ENCODE peak calls at places on chromosomes 4 and X, in eight cellular contexts. S, R, T, F, E, M, N and W are unnamed samples.

GRCh38 chr4:110046588-110047049 is 133.9 kb downstream of the EGF start:
- DNase-seq in F (no peak), N (no peak), R (peak; percentile 58), T (no peak), M (peak; percentile 83), S (no peak), E (no peak), W (no peak)

GRCh38 chr4:129822708-129823504 is 727.0 kb downstream of the C4orf33 start:
- DNase-seq in M (no peak), N (no peak), F (no peak), R (peak; percentile 1), T (no peak), E (no peak), S (no peak), W (no peak)

GRCh38 chr4:182556576-182556975 is 313.4 kb downstream of the TENM3 start:
- DNase-seq in T (no peak), E (no peak), M (peak; percentile 9), R (peak; percentile 26), S (no peak), F (no peak), N (no peak), W (no peak)

GRCh38 chrX:104913348-104913747 is 307.1 kb downstream of the TEX13A start:
- DNase-seq in S (no peak), M (peak; percentile 0), N (peak; percentile 41), F (no peak), E (no peak), T (peak; percentile 48), R (peak; percentile 16), W (no peak)

GRCh38 chrX:107823456-107823855 is 2.2 kb upstream of the MID2 start:
- DNase-seq in E (no peak), M (peak; percentile 91), R (peak; percentile 75), T (no peak), N (no peak), F (no peak), S (no peak), W (no peak)

GRCh38 chrX:135520022-135520552 is 373 bp upstream of the INTS6L start:
- DNase-seq in M (peak; percentile 52), T (peak; percentile 17), F (no peak), S (no peak), E (no peak), N (no peak), R (peak; percentile 67), W (no peak)

GRCh38 chrX:42783456-42783855 is 5.5 kb upstream of the PPP1R2C start:
- DNase-seq in T (no peak), E (no peak), S (no peak), M (no peak), N (no peak), R (peak; percentile 22), F (no peak), W (no peak)

GRCh38 chr4:148857973-148858534 is 415.8 kb upstream of the NR3C2 start:
- DNase-seq in T (no peak), F (no peak), E (no peak), R (no peak), M (no peak), N (no peak), S (no peak), W (no peak)

GRCh38 chr4:3865986-3866812 is 100.0 kb downstream of the ADRA2C start:
- DNase-seq in T (no peak), E (no peak), S (no peak), F (peak; percentile 60), R (no peak), N (no peak), M (no peak), W (no peak)

GRCh38 chrX:28586891-28587635 is at the start of gene IL1RAPL1:
- DNase-seq in S (no peak), M (peak; percentile 83), F (no peak), R (peak; percentile 76), E (no peak), T (peak; percentile 9), N (no peak), W (no peak)

GRCh38 chrX:115289465-115289864 is at the start of gene LUZP4:
- DNase-seq in S (no peak), F (no peak), T (no peak), N (no peak), E (no peak), R (no peak), M (no peak), W (no peak)

GRCh38 chr4:37889849-37890500 is 909 bp upstream of the TBC1D1 start:
- DNase-seq in F (no peak), M (no peak), S (peak; percentile 61), T (no peak), E (no peak), N (peak; percentile 66), R (peak; percentile 35), W (no peak)

GRCh38 chr4:106329027-106329618 is 12.8 kb downstream of the AIMP1 start:
- DNase-seq in E (no peak), T (peak; percentile 29), S (no peak), N (peak; percentile 34), M (peak; percentile 60), F (no peak), R (peak; percentile 62), W (no peak)

GRCh38 chrX:153646620-153647373 is at the start of gene DUSP9:
- DNase-seq in M (no peak), S (peak; percentile 28), E (peak; percentile 51), T (no peak), R (peak; percentile 12), N (peak; percentile 91), F (peak; percentile 55), W (no peak)

GRCh38 chrX:29468911-29469494 is 746.4 kb upstream of the MAGEB2 start:
- DNase-seq in R (no peak), T (no peak), S (no peak), M (no peak), E (no peak), N (no peak), F (no peak), W (no peak)

GRCh38 chrX:9221714-9222113 is 187.8 kb upstream of the FAM9B start:
- DNase-seq in R (no peak), F (no peak), M (peak; percentile 50), E (no peak), T (no peak), S (no peak), N (no peak), W (no peak)

GRCh38 chr4:20760053-20760452 is 59.8 kb downstream of the PACRGL start:
- DNase-seq in E (no peak), T (no peak), M (peak; percentile 6), F (no peak), S (no peak), N (peak; percentile 2), R (no peak), W (no peak)

GRCh38 chrX:7574325-7574724 is 268.6 kb upstream of the VCX start:
- DNase-seq in N (no peak), E (no peak), T (peak; percentile 24), F (no peak), S (no peak), M (no peak), R (peak; percentile 2), W (no peak)

GRCh38 chr4:88706574-88706973 is 8.9 kb upstream of the NAP1L5 start:
- DNase-seq in N (peak; percentile 33), R (peak; percentile 51), E (no peak), F (no peak), T (no peak), S (peak; percentile 35), M (peak; percentile 82), W (no peak)
- H3K36me3 ChIP-seq in N (no peaks in the 10 kb centered on the region), R (no peaks in the 10 kb centered on the region), E (peaks cover 14% of the 10 kb centered on the region), F (peaks cover 68% of the 10 kb centered on the region), T (no peaks in the 10 kb centered on the region), S (no peaks in the 10 kb centered on the region), M (no peaks in the 10 kb centered on the region), W (peaks cover 14% of the 10 kb centered on the region)

GRCh38 chr4:5718411-5718810 is 7.4 kb downstream of the EVC start:
- DNase-seq in S (no peak), T (no peak), R (peak; percentile 21), E (no peak), F (no peak), N (no peak), M (no peak), W (no peak)
- H3K36me3 ChIP-seq in S (no peaks in the 10 kb centered on the region), T (peaks cover under 1% of the 10 kb centered on the region), R (peaks cover 16% of the 10 kb centered on the region), E (no peaks in the 10 kb centered on the region), F (no peaks in the 10 kb centered on the region), N (no peaks in the 10 kb centered on the region), M (peaks cover 6% of the 10 kb centered on the region), W (no peaks in the 10 kb centered on the region)

GRCh38 chr4:82358773-82359324 is 14.9 kb downstream of the HNRNPD start:
- DNase-seq in E (no peak), F (no peak), R (no peak), T (no peak), N (no peak), S (no peak), M (no peak), W (no peak)

GRCh38 chr4:82352825-82353370 is 20.9 kb downstream of the HNRNPD start:
- DNase-seq in T (no peak), F (no peak), R (peak; percentile 33), S (no peak), N (no peak), E (no peak), M (no peak), W (no peak)

GRCh38 chr4:82360298-82361177 is 13.3 kb downstream of the HNRNPD start:
- DNase-seq in F (no peak), R (peak; percentile 70), S (no peak), N (peak; percentile 40), E (no peak), T (peak; percentile 24), M (peak; percentile 56), W (no peak)

GRCh38 chr4:82354788-82355187 is 19.0 kb downstream of the HNRNPD start:
- DNase-seq in T (no peak), E (no peak), S (no peak), N (no peak), R (no peak), F (no peak), M (no peak), W (no peak)

DNA sequence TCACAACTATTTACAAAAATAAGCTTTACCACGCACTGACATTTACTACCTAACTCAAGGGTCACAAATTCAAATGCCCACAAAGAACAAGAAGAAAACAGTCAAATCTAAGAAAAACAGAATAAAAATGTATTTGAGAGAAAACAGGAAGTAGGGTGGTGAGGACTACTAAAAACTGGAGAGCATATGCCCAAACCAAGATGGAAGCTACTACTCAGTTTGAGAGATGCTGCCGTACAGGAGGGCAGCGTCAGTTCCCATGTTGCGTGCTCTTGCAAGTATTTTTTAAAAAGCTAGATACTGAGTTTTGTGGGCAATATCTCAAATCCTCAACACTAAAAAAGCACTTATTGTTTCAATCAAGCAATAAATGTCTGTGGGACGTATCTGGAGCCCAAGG is 16.2 kb downstream of the HNRNPD start:
- DNase-seq in M (no peak), N (no peak), F (no peak), T (no peak), R (no peak), S (no peak), E (no peak), W (no peak)
- H3K36me3 ChIP-seq in M (peaks cover 5% of the 10 kb centered on the region), N (peaks cover 23% of the 10 kb centered on the region), F (peaks cover 53% of the 10 kb centered on the region), T (peaks cover 41% of the 10 kb centered on the region), R (peaks cover 6% of the 10 kb centered on the region), S (no peaks in the 10 kb centered on the region), E (peaks cover 49% of the 10 kb centered on the region), W (peaks cover 15% of the 10 kb centered on the region)

DNA sequence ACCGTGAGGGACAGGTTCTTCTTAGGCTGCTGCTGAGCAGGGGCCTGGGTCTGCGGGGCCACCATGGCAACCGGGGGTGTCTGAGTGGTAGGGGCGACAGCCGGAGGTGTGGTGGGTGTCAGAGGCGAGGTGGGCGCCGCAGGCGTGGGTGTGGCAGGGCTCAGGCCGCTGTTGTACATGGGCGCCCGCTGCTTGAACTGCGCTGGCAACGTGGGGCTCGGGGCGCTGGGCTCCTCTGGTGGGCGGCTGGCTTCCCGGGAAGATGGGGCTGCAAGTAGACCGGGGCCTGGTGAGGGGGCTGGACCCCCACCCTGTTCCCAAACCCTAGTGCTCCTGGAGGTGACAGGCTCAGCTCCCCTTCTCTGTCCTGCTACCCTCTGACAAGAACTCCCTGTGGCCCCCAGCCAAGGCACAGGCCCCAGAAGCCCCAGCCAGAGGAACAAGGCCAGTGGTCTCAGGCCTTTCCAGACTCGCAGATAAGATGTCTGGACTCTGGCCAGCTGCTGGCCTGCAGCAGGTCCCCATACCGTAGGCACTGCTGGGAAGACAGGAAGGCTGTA is 24.8 kb downstream of the NELFA start:
- DNase-seq in N (peak; percentile 51), S (peak; percentile 50), E (peak; percentile 43), F (no peak), R (no peak), M (no peak), T (no peak), W (no peak)
- H3K36me3 ChIP-seq in N (peaks cover 11% of the 10 kb centered on the region), S (no peaks in the 10 kb centered on the region), E (peaks cover 74% of the 10 kb centered on the region), F (peaks cover 100% of the 10 kb centered on the region), R (peaks cover 95% of the 10 kb centered on the region), M (peaks cover 46% of the 10 kb centered on the region), T (peaks cover 6% of the 10 kb centered on the region), W (peaks cover 64% of the 10 kb centered on the region)